ENCODE peak calls at places on chromosomes 3 and 15, in eight cellular contexts. One of them, this sample, is unnamed.

GRCh38 chr15:81880833-81881232 is 165.0 kb downstream of the MEX3B start:
- DNase-seq in activated CD4-positive, alpha-beta T cell treated with anti-CD3 and anti-CD28 coated beads, Interleukin-2, amount 50 U/mL, for 1 hour: no peak
- DNase-seq in stomach: no peak
- DNase-seq in islet precursor cell: no peak
- DNase-seq in kidney tubule cell: no peak
- DNase-seq in GM19239: no peak
- DNase-seq in effector CD4-positive, alpha-beta T cell: no peak
- DNase-seq in neuronal stem cell: no peak
- DNase-seq in this sample: no peak

GRCh38 chr3:61690016-61690415 is 128.6 kb downstream of the PTPRG start:
- DNase-seq in islet precursor cell: no peak
- DNase-seq in effector CD4-positive, alpha-beta T cell: no peak
- DNase-seq in GM19239: no peak
- DNase-seq in neuronal stem cell: no peak
- DNase-seq in activated CD4-positive, alpha-beta T cell treated with anti-CD3 and anti-CD28 coated beads, Interleukin-2, amount 50 U/mL, for 1 hour: no peak
- DNase-seq in stomach: no peak
- DNase-seq in kidney tubule cell: no peak
- DNase-seq in this sample: no peak

GRCh38 chr3:125684199-125684598 is 88.9 kb upstream of the OSBPL11 start:
- DNase-seq in activated CD4-positive, alpha-beta T cell treated with anti-CD3 and anti-CD28 coated beads, Interleukin-2, amount 50 U/mL, for 1 hour: no peak
- DNase-seq in neuronal stem cell: peak
- DNase-seq in islet precursor cell: peak
- DNase-seq in GM19239: no peak
- DNase-seq in effector CD4-positive, alpha-beta T cell: no peak
- DNase-seq in stomach: peak
- DNase-seq in kidney tubule cell: no peak
- DNase-seq in this sample: no peak

GRCh38 chr3:108603689-108604088 is 14.2 kb downstream of the DZIP3 start:
- DNase-seq in activated CD4-positive, alpha-beta T cell treated with anti-CD3 and anti-CD28 coated beads, Interleukin-2, amount 50 U/mL, for 1 hour: no peak
- DNase-seq in islet precursor cell: no peak
- DNase-seq in effector CD4-positive, alpha-beta T cell: peak
- DNase-seq in GM19239: no peak
- DNase-seq in kidney tubule cell: no peak
- DNase-seq in stomach: no peak
- DNase-seq in neuronal stem cell: no peak
- DNase-seq in this sample: no peak

GRCh38 chr15:59069430-59069829 is 35.5 kb upstream of the CCNB2 start:
- DNase-seq in islet precursor cell: no peak
- DNase-seq in kidney tubule cell: no peak
- DNase-seq in GM19239: no peak
- DNase-seq in stomach: no peak
- DNase-seq in neuronal stem cell: no peak
- DNase-seq in effector CD4-positive, alpha-beta T cell: no peak
- DNase-seq in activated CD4-positive, alpha-beta T cell treated with anti-CD3 and anti-CD28 coated beads, Interleukin-2, amount 50 U/mL, for 1 hour: no peak
- DNase-seq in this sample: no peak

GRCh38 chr15:25481208-25481862 is 42.5 kb upstream of the UBE3A start:
- DNase-seq in islet precursor cell: no peak
- DNase-seq in activated CD4-positive, alpha-beta T cell treated with anti-CD3 and anti-CD28 coated beads, Interleukin-2, amount 50 U/mL, for 1 hour: no peak
- DNase-seq in GM19239: no peak
- DNase-seq in stomach: no peak
- DNase-seq in kidney tubule cell: peak
- DNase-seq in effector CD4-positive, alpha-beta T cell: no peak
- DNase-seq in neuronal stem cell: peak
- DNase-seq in this sample: no peak

GRCh38 chr3:160754371-160754854 is 1.6 kb upstream of the PPM1L start:
- DNase-seq in neuronal stem cell: peak
- DNase-seq in kidney tubule cell: peak
- DNase-seq in activated CD4-positive, alpha-beta T cell treated with anti-CD3 and anti-CD28 coated beads, Interleukin-2, amount 50 U/mL, for 1 hour: peak
- DNase-seq in islet precursor cell: peak
- DNase-seq in GM19239: no peak
- DNase-seq in stomach: peak
- DNase-seq in effector CD4-positive, alpha-beta T cell: peak
- DNase-seq in this sample: no peak

GRCh38 chr3:64740232-64740631 is 52.4 kb upstream of the ADAMTS9 start:
- DNase-seq in GM19239: no peak
- DNase-seq in neuronal stem cell: no peak
- DNase-seq in islet precursor cell: peak
- DNase-seq in kidney tubule cell: peak
- DNase-seq in effector CD4-positive, alpha-beta T cell: no peak
- DNase-seq in stomach: no peak
- DNase-seq in activated CD4-positive, alpha-beta T cell treated with anti-CD3 and anti-CD28 coated beads, Interleukin-2, amount 50 U/mL, for 1 hour: no peak
- DNase-seq in this sample: no peak

GRCh38 chr3:41652506-41652905 is 309.4 kb downstream of the ULK4 start:
- DNase-seq in activated CD4-positive, alpha-beta T cell treated with anti-CD3 and anti-CD28 coated beads, Interleukin-2, amount 50 U/mL, for 1 hour: no peak
- DNase-seq in neuronal stem cell: no peak
- DNase-seq in GM19239: no peak
- DNase-seq in kidney tubule cell: no peak
- DNase-seq in islet precursor cell: no peak
- DNase-seq in effector CD4-positive, alpha-beta T cell: no peak
- DNase-seq in stomach: no peak
- DNase-seq in this sample: no peak

GRCh38 chr3:64278631-64279030 is 53.4 kb upstream of the PRICKLE2 start:
- DNase-seq in activated CD4-positive, alpha-beta T cell treated with anti-CD3 and anti-CD28 coated beads, Interleukin-2, amount 50 U/mL, for 1 hour: no peak
- DNase-seq in effector CD4-positive, alpha-beta T cell: no peak
- DNase-seq in GM19239: no peak
- DNase-seq in kidney tubule cell: peak
- DNase-seq in stomach: no peak
- DNase-seq in islet precursor cell: no peak
- DNase-seq in neuronal stem cell: no peak
- DNase-seq in this sample: no peak

GRCh38 chr3:16474304-16474703 is 39.2 kb downstream of the RFTN1 start:
- DNase-seq in effector CD4-positive, alpha-beta T cell: no peak
- DNase-seq in stomach: no peak
- DNase-seq in kidney tubule cell: peak
- DNase-seq in activated CD4-positive, alpha-beta T cell treated with anti-CD3 and anti-CD28 coated beads, Interleukin-2, amount 50 U/mL, for 1 hour: no peak
- DNase-seq in neuronal stem cell: no peak
- DNase-seq in GM19239: no peak
- DNase-seq in islet precursor cell: no peak
- DNase-seq in this sample: no peak

GRCh38 chr15:25862469-25863066 is 559 bp downstream of the ATP10A start:
- DNase-seq in stomach: peak
- DNase-seq in neuronal stem cell: no peak
- DNase-seq in kidney tubule cell: peak
- DNase-seq in effector CD4-positive, alpha-beta T cell: peak
- DNase-seq in activated CD4-positive, alpha-beta T cell treated with anti-CD3 and anti-CD28 coated beads, Interleukin-2, amount 50 U/mL, for 1 hour: peak
- DNase-seq in GM19239: no peak
- DNase-seq in islet precursor cell: peak
- DNase-seq in this sample: no peak

GRCh38 chr15:29141908-29142747 is 127.5 kb downstream of the NSMCE3 start:
- DNase-seq in effector CD4-positive, alpha-beta T cell: no peak
- DNase-seq in stomach: no peak
- DNase-seq in islet precursor cell: peak
- DNase-seq in activated CD4-positive, alpha-beta T cell treated with anti-CD3 and anti-CD28 coated beads, Interleukin-2, amount 50 U/mL, for 1 hour: no peak
- DNase-seq in GM19239: no peak
- DNase-seq in neuronal stem cell: no peak
- DNase-seq in kidney tubule cell: peak
- DNase-seq in this sample: no peak

GRCh38 chr3:74491874-74492273 is 122.6 kb downstream of the CNTN3 start:
- DNase-seq in islet precursor cell: no peak
- DNase-seq in stomach: no peak
- DNase-seq in effector CD4-positive, alpha-beta T cell: no peak
- DNase-seq in GM19239: no peak
- DNase-seq in activated CD4-positive, alpha-beta T cell treated with anti-CD3 and anti-CD28 coated beads, Interleukin-2, amount 50 U/mL, for 1 hour: no peak
- DNase-seq in neuronal stem cell: no peak
- DNase-seq in kidney tubule cell: no peak
- DNase-seq in this sample: no peak

GRCh38 chr3:174440350-174440716 is 418.8 kb upstream of the NAALADL2 start:
- DNase-seq in neuronal stem cell: no peak
- DNase-seq in effector CD4-positive, alpha-beta T cell: no peak
- DNase-seq in activated CD4-positive, alpha-beta T cell treated with anti-CD3 and anti-CD28 coated beads, Interleukin-2, amount 50 U/mL, for 1 hour: no peak
- DNase-seq in islet precursor cell: no peak
- DNase-seq in kidney tubule cell: peak
- DNase-seq in stomach: no peak
- DNase-seq in GM19239: no peak
- DNase-seq in this sample: no peak

GRCh38 chr3:25713316-25713967 is 48.7 kb upstream of the TOP2B start:
- DNase-seq in neuronal stem cell: no peak
- DNase-seq in GM19239: no peak
- DNase-seq in islet precursor cell: no peak
- DNase-seq in stomach: no peak
- DNase-seq in effector CD4-positive, alpha-beta T cell: no peak
- DNase-seq in activated CD4-positive, alpha-beta T cell treated with anti-CD3 and anti-CD28 coated beads, Interleukin-2, amount 50 U/mL, for 1 hour: no peak
- DNase-seq in kidney tubule cell: peak
- DNase-seq in this sample: no peak

GRCh38 chr3:4795905-4796304 is 183.3 kb upstream of the BHLHE40 start:
- DNase-seq in islet precursor cell: no peak
- DNase-seq in activated CD4-positive, alpha-beta T cell treated with anti-CD3 and anti-CD28 coated beads, Interleukin-2, amount 50 U/mL, for 1 hour: no peak
- DNase-seq in stomach: no peak
- DNase-seq in effector CD4-positive, alpha-beta T cell: no peak
- DNase-seq in neuronal stem cell: no peak
- DNase-seq in GM19239: no peak
- DNase-seq in kidney tubule cell: no peak
- DNase-seq in this sample: no peak